ENCODE peak calls at places on chromosomes 12 and 14, in four cellular contexts. C, E, Z and Y are unnamed samples.

GRCh38 chr12:52916225-52916624 is 11.3 kb upstream of the KRT8 start:
- DNase-seq in C (no peak), E (no peak), Z (no peak), Y (no peak)

GRCh38 chr12:68451261-68452091 is 119.3 kb upstream of the MDM1 start:
- DNase-seq in C (no peak), E (peak; percentile 89), Z (no peak), Y (peak; percentile 11)

GRCh38 chr14:90454041-90455000 is 57.5 kb downstream of the CALM1 start:
- DNase-seq in C (peak; percentile 42), E (peak; percentile 62), Z (peak; percentile 97), Y (peak; percentile 95)

GRCh38 chr12:19198272-19198671 is 68.7 kb downstream of the PLEKHA5 start:
- DNase-seq in C (peak; percentile 15), E (peak; percentile 88), Z (no peak), Y (no peak)

GRCh38 chr14:26531894-26532293 is 65.9 kb downstream of the NOVA1 start:
- DNase-seq in C (no peak), E (peak; percentile 81), Z (no peak), Y (no peak)

GRCh38 chr12:76471579-76471978 is 88.0 kb downstream of the OSBPL8 start:
- DNase-seq in C (no peak), E (peak; percentile 4), Z (no peak), Y (no peak)

GRCh38 chr12:54561164-54561563 is 11.8 kb downstream of the PDE1B start:
- DNase-seq in C (no peak), E (no peak), Z (no peak), Y (no peak)

GRCh38 chr12:19894049-19894448 is 454.8 kb downstream of the AEBP2 start:
- DNase-seq in C (no peak), E (peak; percentile 31), Z (no peak), Y (peak; percentile 20)

GRCh38 chr12:4275869-4276253 is 2.3 kb downstream of the CCND2 start:
- DNase-seq in C (no peak), E (no peak), Z (no peak), Y (no peak)

GRCh38 chr12:111450676-111451075 is 45.0 kb downstream of the SH2B3 start:
- DNase-seq in C (no peak), E (no peak), Z (no peak), Y (no peak)

GRCh38 chr12:42612258-42612608 is 22.7 kb upstream of the PRICKLE1 start:
- DNase-seq in C (no peak), E (no peak), Z (no peak), Y (no peak)

GRCh38 chr14:75985618-75986438 is at the start of gene IFT43:
- DNase-seq in C (no peak), E (peak; percentile 74), Z (peak; percentile 59), Y (peak; percentile 83)

GRCh38 chr14:75981826-75982723 is at the start of gene TGFB3:
- DNase-seq in C (peak; percentile 7), E (peak; percentile 93), Z (peak; percentile 67), Y (peak; percentile 84)

GRCh38 chr14:75986439-75986765 is 839 bp downstream of the IFT43 start:
- DNase-seq in C (no peak), E (no peak), Z (no peak), Y (peak; percentile 81)

GRCh38 chr14:75982724-75983358 is 1.0 kb upstream of the TGFB3 start:
- DNase-seq in C (no peak), E (peak; percentile 61), Z (no peak), Y (peak; percentile 28)

DNA sequence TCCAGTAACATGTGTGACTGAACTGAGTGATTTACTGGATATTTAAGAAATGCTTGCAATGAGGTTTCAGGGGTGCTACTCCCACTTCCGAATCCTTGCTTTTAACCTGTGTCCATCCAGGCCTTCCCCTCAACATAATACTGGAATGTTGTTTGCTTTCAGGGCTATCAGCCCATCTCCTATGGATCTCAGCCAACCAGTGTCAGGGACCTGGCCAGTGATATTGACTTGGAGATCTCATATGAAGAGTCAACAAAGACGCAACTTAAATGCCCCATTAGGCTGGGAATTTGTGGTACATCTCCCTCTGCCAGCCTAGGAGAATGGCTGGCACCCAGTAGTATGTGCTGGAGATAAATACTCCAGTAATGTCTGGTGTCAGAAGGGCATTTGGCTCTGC is 889 bp upstream of the IFT43 start:
- DNase-seq in C (no peak), E (no peak), Z (no peak), Y (no peak)
- H3K9me1 ChIP-seq in C (no peaks in the 10 kb centered on the region), E (no peaks in the 10 kb centered on the region), Z (no peaks in the 10 kb centered on the region), Y (no peaks in the 10 kb centered on the region)

DNA sequence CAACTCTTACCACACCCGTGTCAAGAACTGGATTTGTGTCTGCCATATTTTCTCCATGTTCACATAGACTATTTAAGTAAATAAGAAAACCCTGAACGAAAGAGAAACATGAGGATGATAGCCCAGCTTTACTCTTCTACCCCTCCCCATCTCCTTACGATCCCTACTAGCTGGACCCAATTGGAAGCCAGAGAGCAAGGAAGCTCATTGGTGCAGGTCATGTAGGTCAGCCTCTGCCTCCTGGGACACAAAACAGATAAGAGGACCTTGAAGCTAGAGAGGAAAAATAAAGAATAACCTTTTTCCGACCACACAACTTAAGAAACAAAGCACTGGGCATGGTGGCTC is 124.6 kb upstream of the ATF7IP start:
- DNase-seq in C (no peak), E (no peak), Z (no peak), Y (no peak)
- H2AFZ ChIP-seq in C (peak overlapping the region; percentile 95), E (no peak overlapping the region), Z (no peak overlapping the region), Y (no peak overlapping the region)

DNA sequence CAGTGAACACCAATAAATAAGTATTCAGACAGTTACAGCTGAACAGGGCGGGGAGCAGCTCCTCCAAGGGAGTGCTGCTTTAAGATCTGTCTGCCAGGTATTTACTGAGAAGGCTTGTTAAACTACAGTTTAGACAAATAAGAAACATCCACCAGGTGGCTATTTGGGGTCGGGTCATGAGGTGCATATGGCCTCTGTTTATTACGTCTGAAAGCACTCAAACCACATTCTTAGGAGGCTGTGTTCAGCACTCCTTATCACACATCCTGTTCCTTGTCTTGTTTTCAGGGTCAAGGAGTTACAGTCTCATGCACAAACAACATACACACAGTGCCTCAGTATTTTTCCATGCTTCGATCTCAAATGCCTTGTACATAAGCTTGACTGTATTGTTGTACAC is 78.8 kb downstream of the KCNMB4 start:
- DNase-seq in C (no peak), E (no peak), Z (no peak), Y (peak; percentile 64)
- H3K9me1 ChIP-seq in C (no peaks in the 10 kb centered on the region), E (no peaks in the 10 kb centered on the region), Z (no peaks in the 10 kb centered on the region), Y (no peaks in the 10 kb centered on the region)

GRCh38 chr12:119118625-119119024 is 60.1 kb upstream of the HSPB8 start:
- DNase-seq in C (no peak), E (no peak), Z (no peak), Y (no peak)
- H2AFZ ChIP-seq in C (no peak overlapping the region), E (no peak overlapping the region), Z (no peak overlapping the region), Y (no peak overlapping the region)

DNA sequence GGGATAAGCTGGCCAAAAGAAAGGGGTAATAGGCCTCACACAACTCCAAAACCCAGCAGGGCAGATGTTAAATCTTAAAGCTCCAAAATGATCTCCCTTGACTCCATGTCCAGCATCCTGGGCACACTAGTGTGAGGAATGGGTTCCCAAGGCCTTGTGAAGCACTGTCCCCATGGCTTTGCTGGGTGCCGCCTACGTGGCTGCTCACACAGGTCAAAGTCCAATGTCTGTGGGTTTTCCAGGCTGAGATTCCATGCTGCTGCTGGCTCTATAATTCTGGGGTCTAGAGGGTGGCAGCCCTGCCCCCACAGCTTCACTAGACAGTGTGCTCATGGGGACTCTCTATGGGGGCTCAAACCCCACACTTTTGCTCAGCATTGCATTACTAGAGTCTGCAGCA is 145.3 kb upstream of the GRIN2B start:
- DNase-seq in C (no peak), E (no peak), Z (no peak), Y (no peak)
- H3K9me1 ChIP-seq in C (no peaks in the 10 kb centered on the region), E (no peaks in the 10 kb centered on the region), Z (no peaks in the 10 kb centered on the region), Y (no peaks in the 10 kb centered on the region)